ENCODE peak calls at places on chromosomes 1 and 21, in six cellular contexts. One of them, this sample, is unnamed.

GRCh38 chr1:38026592-38027200 is 14.2 kb downstream of the UTP11 start:
- DNase-seq in neural crest cell: peak
- DNase-seq in ascending aorta: no peak
- DNase-seq in Calu3: peak
- DNase-seq in left lung: peak
- DNase-seq in H1: no peak
- DNase-seq in this sample: peak

GRCh38 chr1:83697220-83697619 is 301.7 kb downstream of the TTLL7 start:
- DNase-seq in neural crest cell: no peak
- DNase-seq in ascending aorta: no peak
- DNase-seq in Calu3: no peak
- DNase-seq in left lung: no peak
- DNase-seq in H1: no peak
- DNase-seq in this sample: no peak

GRCh38 chr1:186985889-186986491 is 157.2 kb downstream of the PLA2G4A start:
- DNase-seq in neural crest cell: peak
- DNase-seq in ascending aorta: no peak
- DNase-seq in Calu3: peak
- DNase-seq in left lung: no peak
- DNase-seq in H1: no peak
- DNase-seq in this sample: no peak

GRCh38 chr1:241532173-241532553 is at the start of gene KMO:
- DNase-seq in neural crest cell: no peak
- DNase-seq in ascending aorta: no peak
- DNase-seq in Calu3: no peak
- DNase-seq in left lung: no peak
- DNase-seq in H1: no peak
- DNase-seq in this sample: no peak

GRCh38 chr21:26795866-26796329 is 49.3 kb downstream of the ADAMTS1 start:
- DNase-seq in neural crest cell: no peak
- DNase-seq in ascending aorta: no peak
- DNase-seq in Calu3: peak
- DNase-seq in left lung: peak
- DNase-seq in H1: no peak
- DNase-seq in this sample: no peak

GRCh38 chr1:207423560-207424292 is 30.4 kb upstream of the CR2 start:
- DNase-seq in neural crest cell: no peak
- DNase-seq in ascending aorta: no peak
- DNase-seq in Calu3: peak
- DNase-seq in left lung: no peak
- DNase-seq in H1: no peak
- DNase-seq in this sample: peak

GRCh38 chr1:3271866-3272265 is 182.6 kb upstream of the ARHGEF16 start:
- DNase-seq in neural crest cell: no peak
- DNase-seq in ascending aorta: no peak
- DNase-seq in Calu3: no peak
- DNase-seq in left lung: no peak
- DNase-seq in H1: no peak
- DNase-seq in this sample: no peak

GRCh38 chr1:201791051-201791774 is 37.7 kb upstream of the IPO9 start:
- DNase-seq in neural crest cell: no peak
- DNase-seq in ascending aorta: peak
- DNase-seq in Calu3: no peak
- DNase-seq in left lung: no peak
- DNase-seq in H1: no peak
- DNase-seq in this sample: no peak

GRCh38 chr1:23673086-23673813 is 18.4 kb upstream of the RPL11 start:
- DNase-seq in neural crest cell: peak
- DNase-seq in ascending aorta: no peak
- DNase-seq in Calu3: peak
- DNase-seq in left lung: no peak
- DNase-seq in H1: peak
- DNase-seq in this sample: no peak

GRCh38 chr1:175419684-175420490 is 227.3 kb upstream of the KIAA0040 start:
- DNase-seq in neural crest cell: no peak
- DNase-seq in ascending aorta: no peak
- DNase-seq in Calu3: no peak
- DNase-seq in left lung: no peak
- DNase-seq in H1: no peak
- DNase-seq in this sample: no peak

GRCh38 chr1:244144053-244144452 is 93.0 kb downstream of the ZBTB18 start:
- DNase-seq in neural crest cell: no peak
- DNase-seq in ascending aorta: no peak
- DNase-seq in Calu3: no peak
- DNase-seq in left lung: no peak
- DNase-seq in H1: no peak
- DNase-seq in this sample: no peak
- TF ChIP-seq CTCF in neural crest cell: no peak
- TF ChIP-seq CTCF in ascending aorta: no peak
- TF ChIP-seq CTCF in Calu3: no peak
- TF ChIP-seq CTCF in left lung: no peak
- TF ChIP-seq CTCF in H1: no peak
- TF ChIP-seq CTCF in this sample: no peak

GRCh38 chr1:100883963-100884362 is 10.7 kb downstream of the EXTL2 start:
- DNase-seq in neural crest cell: no peak
- DNase-seq in ascending aorta: no peak
- DNase-seq in Calu3: peak
- DNase-seq in left lung: no peak
- DNase-seq in H1: no peak
- DNase-seq in this sample: no peak
- TF ChIP-seq CTCF in neural crest cell: no peak
- TF ChIP-seq CTCF in ascending aorta: no peak
- TF ChIP-seq CTCF in Calu3: no peak
- TF ChIP-seq CTCF in left lung: no peak
- TF ChIP-seq CTCF in H1: no peak
- TF ChIP-seq CTCF in this sample: peak

GRCh38 chr21:42688841-42689371 is 35.5 kb downstream of the PDE9A start:
- DNase-seq in neural crest cell: no peak
- DNase-seq in ascending aorta: no peak
- DNase-seq in Calu3: no peak
- DNase-seq in left lung: no peak
- DNase-seq in H1: no peak
- DNase-seq in this sample: peak
- TF ChIP-seq CTCF in neural crest cell: no peak
- TF ChIP-seq CTCF in ascending aorta: no peak
- TF ChIP-seq CTCF in Calu3: no peak
- TF ChIP-seq CTCF in left lung: no peak
- TF ChIP-seq CTCF in H1: peak
- TF ChIP-seq CTCF in this sample: no peak

DNA sequence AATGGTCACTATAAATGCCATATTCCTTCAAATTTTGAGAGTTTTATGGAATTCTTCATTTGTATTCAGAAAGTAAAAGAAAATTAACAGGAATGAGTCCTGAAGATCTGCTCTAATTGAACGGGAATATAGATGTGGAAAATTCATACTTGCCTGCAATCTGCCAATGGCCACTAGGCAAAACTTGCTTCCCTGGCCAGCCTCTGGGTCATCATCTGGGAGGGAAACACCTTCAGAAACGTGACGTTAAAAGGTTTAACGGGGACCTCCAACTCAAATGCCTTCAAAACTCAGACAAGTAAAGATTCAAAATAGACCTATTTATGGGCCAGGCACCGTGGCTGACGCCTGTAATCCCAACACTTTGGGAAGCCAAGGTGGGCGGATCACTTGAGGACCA is 21.7 kb upstream of the CTSK start:
- DNase-seq in neural crest cell: no peak
- DNase-seq in ascending aorta: no peak
- DNase-seq in Calu3: no peak
- DNase-seq in left lung: no peak
- DNase-seq in H1: no peak
- DNase-seq in this sample: no peak
- TF ChIP-seq CTCF in neural crest cell: peak
- TF ChIP-seq CTCF in ascending aorta: no peak
- TF ChIP-seq CTCF in Calu3: peak
- TF ChIP-seq CTCF in left lung: no peak
- TF ChIP-seq CTCF in H1: peak
- TF ChIP-seq CTCF in this sample: peak

DNA sequence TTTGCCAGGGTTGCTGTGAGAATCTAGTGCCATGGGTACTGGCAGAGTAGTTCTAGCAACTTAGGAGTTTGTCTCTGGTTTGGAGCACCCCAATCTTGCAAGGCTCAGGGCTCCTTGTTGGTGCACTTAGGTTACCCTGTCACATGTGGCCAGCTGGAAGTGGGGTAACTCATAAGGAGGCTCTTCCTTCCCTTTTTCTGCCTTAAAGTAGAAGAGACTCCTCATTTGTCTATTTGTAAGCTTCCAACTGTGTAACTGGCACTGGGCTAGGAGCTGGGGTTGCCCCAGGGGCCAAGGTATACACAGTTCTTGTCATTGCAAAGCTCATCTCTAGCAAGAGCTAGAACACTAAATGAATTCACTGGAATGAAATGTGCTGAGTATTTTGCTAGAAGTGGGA is 10.6 kb downstream of the MROH7 start:
- DNase-seq in neural crest cell: no peak
- DNase-seq in ascending aorta: no peak
- DNase-seq in Calu3: no peak
- DNase-seq in left lung: no peak
- DNase-seq in H1: no peak
- DNase-seq in this sample: no peak
- TF ChIP-seq CTCF in neural crest cell: no peak
- TF ChIP-seq CTCF in ascending aorta: no peak
- TF ChIP-seq CTCF in Calu3: no peak
- TF ChIP-seq CTCF in left lung: no peak
- TF ChIP-seq CTCF in H1: no peak
- TF ChIP-seq CTCF in this sample: no peak

This sample was measured in chondrocyte.